ENCODE peak calls at places on chromosome 9, in five cellular contexts. V is stimulated activated CD8-positive, alpha-beta memory T cell treated with anti-CD3 and anti-CD28 coated beads, Interleukin-12 subunit alpha, Interleukin-12 subunit beta, amount 100 ng/mL, for 4 hours; T is KG1; A is uterus; G is osteocyte. X is an unnamed sample.

GRCh38 chr9:15243086-15243485 is 63.9 kb downstream of the TTC39B start:
- DNase-seq in V (no peak), A (no peak), G (no peak), T (no peak), X (no peak)

GRCh38 chr9:3916984-3917383 is 382.9 kb downstream of the GLIS3 start:
- DNase-seq in A (no peak), G (no peak), T (no peak), V (no peak), X (no peak)

GRCh38 chr9:73611072-73611471 is 459.4 kb downstream of the ANXA1 start:
- DNase-seq in A (no peak), G (no peak), V (no peak), T (no peak), X (no peak)

GRCh38 chr9:127422133-127422782 is 1.9 kb upstream of the ZNF79 start:
- DNase-seq in V (no peak), T (no peak), G (no peak), A (no peak), X (no peak)

GRCh38 chr9:129419382-129419899 is 201.5 kb downstream of the C9orf50 start:
- DNase-seq in A (no peak), V (no peak), G (no peak), T (no peak), X (no peak)

GRCh38 chr9:123039617-123040219 is 6.3 kb downstream of the GPR21 start:
- DNase-seq in A (no peak), V (no peak), T (no peak), G (no peak), X (no peak)

GRCh38 chr9:3842839-3843238 is 317.0 kb upstream of the RFX3 start:
- DNase-seq in A (no peak), T (no peak), G (no peak), V (no peak), X (no peak)

GRCh38 chr9:115393976-115394775 is 276.2 kb upstream of the TNC start:
- DNase-seq in V (no peak), A (no peak), T (no peak), G (no peak), X (peak; percentile 55)

GRCh38 chr9:132998861-132999635 is 20.6 kb downstream of the GFI1B start:
- DNase-seq in T (no peak), A (no peak), G (no peak), V (no peak), X (no peak)

X was measured in globus pallidus.